ENCODE peak calls at places on chromosomes 11 and 22, in five cellular contexts. V is PC-9, L is OCI-LY7, I is HCT116, W is trophoblast cell. P is an unnamed sample.

GRCh38 chr11:1296287-1296686 is 13.1 kb downstream of the TOLLIP start:
- DNase-seq in W (no peak), L (no peak), I (no peak), V (no peak), P (no peak)

GRCh38 chr22:20494978-20495860 is at the start of gene KLHL22:
- DNase-seq in I (no peak), V (no peak), W (peak), L (peak), P (peak)

GRCh38 chr22:46914916-46915894 is 152.8 kb downstream of the TBC1D22A start:
- DNase-seq in I (no peak), L (no peak), W (no peak), V (no peak), P (no peak)

GRCh38 chr22:35403356-35403755 is 3.4 kb downstream of the MCM5 start:
- DNase-seq in V (no peak), L (no peak), I (no peak), W (no peak), P (no peak)

GRCh38 chr11:2331404-2331803 is 29.6 kb downstream of the TSPAN32 start:
- DNase-seq in L (no peak), I (no peak), V (no peak), W (no peak), P (no peak)

GRCh38 chr22:47918276-47918928 is 1156.0 kb downstream of the TBC1D22A start:
- DNase-seq in V (no peak), W (no peak), I (no peak), L (peak), P (no peak)

GRCh38 chr11:118434553-118435232 is 1.6 kb upstream of the KMT2A start:
- DNase-seq in V (no peak), I (no peak), W (peak), L (peak), P (peak)

GRCh38 chr22:40182231-40182835 is 4.6 kb downstream of the TNRC6B start:
- DNase-seq in W (peak), I (no peak), V (no peak), L (no peak), P (peak)

GRCh38 chr11:11416502-11416901 is 63.5 kb upstream of the CSNK2A3 start:
- DNase-seq in L (no peak), I (no peak), W (no peak), V (no peak), P (peak)

GRCh38 chr11:12091957-12092558 is 18.3 kb upstream of the MICAL2 start:
- DNase-seq in L (no peak), V (no peak), W (peak), I (no peak), P (no peak)

GRCh38 chr11:429931-430456 is 11.8 kb downstream of the ANO9 start:
- DNase-seq in V (no peak), L (no peak), I (no peak), W (peak), P (no peak)

GRCh38 chr22:29987143-29987542 is 93.1 kb upstream of the HORMAD2 start:
- DNase-seq in L (no peak), I (no peak), W (no peak), V (no peak), P (no peak)

GRCh38 chr11:118047749-118048148 is 29.1 kb upstream of the TMPRSS4 start:
- DNase-seq in V (no peak), W (no peak), L (no peak), I (no peak), P (no peak)

GRCh38 chr22:42313804-42314581 is 43.5 kb upstream of the TCF20 start:
- DNase-seq in L (peak), W (peak), V (peak), I (peak), P (peak)

GRCh38 chr22:23184100-23184763 is 3.9 kb downstream of the BCR start:
- DNase-seq in V (no peak), W (no peak), I (no peak), L (no peak), P (no peak)
- H2AFZ ChIP-seq in V (no peak), W (no peak), I (no peak), L (no peak), P (no peak)

DNA sequence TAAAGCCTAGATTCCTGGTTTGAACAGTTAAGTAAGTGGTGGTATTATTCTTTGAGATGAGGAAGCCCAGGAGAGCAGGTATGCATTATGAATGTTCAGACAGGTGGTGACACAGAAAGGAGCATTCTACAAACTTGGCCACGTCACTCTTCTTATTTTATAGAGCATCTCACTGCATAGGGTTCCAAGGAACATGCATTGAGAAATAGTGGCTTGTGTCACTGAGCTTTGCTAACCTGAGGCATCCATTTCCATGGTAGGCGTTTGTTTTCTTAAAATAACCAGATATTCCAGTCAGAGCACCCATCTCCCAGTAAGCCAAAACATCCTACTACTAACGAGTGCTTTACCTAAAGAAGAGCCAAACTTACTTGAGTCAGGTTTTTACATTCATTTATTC is 169.7 kb downstream of the NAV2 start:
- DNase-seq in W (peak), I (no peak), V (no peak), L (no peak), P (no peak)
- H2AFZ ChIP-seq in W (no peak), I (no peak), V (no peak), L (no peak), P (no peak)

GRCh38 chr11:96961931-96962330 is 572.1 kb downstream of the JRKL start:
- DNase-seq in I (no peak), V (no peak), W (no peak), L (no peak), P (no peak)
- H2AFZ ChIP-seq in I (no peak), V (no peak), W (no peak), L (no peak), P (no peak)

GRCh38 chr11:73760680-73761402 is at the start of gene RAB6A:
- DNase-seq in L (peak), V (peak), W (peak), I (peak), P (peak)

GRCh38 chr11:73760066-73760679 is 701 bp downstream of the RAB6A start:
- DNase-seq in W (peak), L (peak), V (no peak), I (no peak), P (no peak)

GRCh38 chr11:73759520-73760065 is 1.3 kb downstream of the RAB6A start:
- DNase-seq in L (peak), W (peak), I (no peak), V (no peak), P (no peak)

GRCh38 chr11:73761403-73761945 is 600 bp upstream of the RAB6A start:
- DNase-seq in V (no peak), W (no peak), L (no peak), I (no peak), P (no peak)

GRCh38 chr11:73762732-73763131 is 1.9 kb upstream of the RAB6A start:
- DNase-seq in W (no peak), L (no peak), V (no peak), I (no peak), P (no peak)
- H2AFZ ChIP-seq in W (no peak), L (peak), V (no peak), I (no peak), P (no peak)

DNA sequence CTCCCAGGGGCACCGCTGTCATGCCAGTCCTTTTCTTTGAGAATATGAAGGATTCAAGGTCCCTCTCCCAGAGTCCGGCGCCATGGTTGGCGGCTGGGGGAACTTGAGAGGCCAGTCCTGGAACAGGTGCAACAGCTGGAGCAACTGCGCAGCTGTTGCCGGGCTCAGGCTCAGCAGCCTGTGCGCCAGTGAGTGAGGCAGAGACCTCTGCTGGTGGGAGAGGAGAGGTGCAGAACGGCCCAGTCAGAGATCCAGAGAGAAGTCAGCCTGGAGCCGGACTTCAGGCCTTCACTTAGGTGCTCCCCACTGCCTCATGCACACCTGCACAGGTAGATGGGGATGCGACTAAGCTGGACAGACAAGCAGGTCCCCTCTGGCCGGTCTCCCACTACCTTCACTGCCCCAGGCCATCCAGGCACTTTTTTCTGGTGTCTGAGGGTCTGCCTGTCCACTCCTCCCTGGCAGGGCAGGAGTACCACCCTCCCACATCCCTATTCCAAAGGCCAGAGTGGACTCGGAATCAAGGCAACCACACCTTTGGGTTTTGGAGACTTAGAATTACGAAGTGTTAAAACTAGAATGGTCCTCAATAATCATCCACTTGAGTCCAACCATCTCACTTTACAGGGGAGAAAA is 4.6 kb downstream of the CHRDL2 start:
- DNase-seq in I (peak), V (peak), W (peak), L (peak), P (peak)
- H2AFZ ChIP-seq in I (no peak), V (no peak), W (no peak), L (no peak), P (no peak)

DNA sequence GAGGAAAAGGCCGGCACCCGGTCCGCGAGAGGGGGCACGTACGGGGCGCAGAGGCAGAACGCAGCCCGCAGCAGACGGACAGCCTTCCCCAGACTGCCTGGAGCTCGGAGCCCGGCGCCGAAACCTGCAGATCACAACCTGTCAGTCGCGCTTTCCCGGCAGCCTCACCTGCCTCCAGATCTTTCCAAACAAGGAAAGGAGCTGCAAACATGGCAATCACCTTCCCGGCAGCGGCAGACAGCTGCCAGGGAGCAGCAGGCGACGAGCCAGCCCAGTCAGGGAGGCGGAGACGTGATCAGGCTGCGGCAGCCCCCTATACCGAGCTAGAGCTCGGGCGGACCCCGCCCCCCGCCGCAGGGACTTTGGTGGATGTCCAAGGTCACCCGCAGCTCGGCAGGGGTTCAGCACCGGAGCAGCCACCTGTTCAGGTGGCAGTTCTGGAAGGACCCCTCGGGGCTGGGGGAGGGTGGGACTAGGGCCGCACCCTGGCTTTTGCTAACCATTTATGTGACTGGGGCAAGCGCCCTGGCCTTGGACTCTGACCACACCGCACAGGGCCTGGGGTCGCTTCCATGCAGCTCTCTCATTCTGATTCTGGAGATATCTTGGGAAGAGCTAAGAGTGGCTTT is 143.8 kb downstream of the NECTIN1 start:
- DNase-seq in I (no peak), L (no peak), V (peak), W (no peak), P (no peak)
- H2AFZ ChIP-seq in I (no peak), L (no peak), V (peak), W (peak), P (peak)

P was measured in astrocyte.